ENCODE peak calls at places on chromosomes 2 and 18, in seven cellular contexts. U is stimulated activated CD8-positive, alpha-beta memory T cell treated with anti-CD3 and anti-CD28 coated beads, Interleukin-15, amount 100 ng/mL, for 1 hour; G is activated CD8-positive, alpha-beta memory T cell treated with anti-CD3 and anti-CD28 coated beads for 24 hours; C is AG08395; P is RCC 7860; V is GM13977; O is activated CD4-positive, CD25-positive, alpha-beta regulatory T cell treated with anti-CD3 and anti-CD28 coated beads, Interleukin-2, amount 50 U/mL, for 16 hours. M is an unnamed sample.

GRCh38 chr2:64524604-64525322 is 635 bp downstream of the AFTPH start:
- DNase-seq in U (no peak), G (peak), C (no peak), P (no peak), V (peak), O (no peak), M (no peak)

GRCh38 chr18:47172476-47172875 is 3.7 kb downstream of the IER3IP1 start:
- DNase-seq in U (no peak), G (no peak), C (no peak), P (no peak), V (no peak), O (no peak), M (no peak)

GRCh38 chr2:25539141-25539540 is 134.2 kb downstream of the DTNB start:
- DNase-seq in U (no peak), G (no peak), C (no peak), P (no peak), V (no peak), O (no peak), M (no peak)

GRCh38 chr2:111117666-111118454 is 2.9 kb upstream of the BCL2L11 start:
- DNase-seq in U (no peak), G (peak), C (peak), P (no peak), V (peak), O (no peak), M (peak)

GRCh38 chr2:76169289-76169688 is 458.6 kb upstream of the GCFC2 start:
- DNase-seq in U (no peak), G (no peak), C (no peak), P (no peak), V (no peak), O (no peak), M (no peak)

GRCh38 chr2:218806346-218806978 is 24.5 kb downstream of the CYP27A1 start:
- DNase-seq in U (no peak), G (no peak), C (peak), P (peak), V (no peak), O (no peak), M (peak)

GRCh38 chr2:205627085-205627484 is 55.2 kb upstream of the NRP2 start:
- DNase-seq in U (no peak), G (no peak), C (no peak), P (no peak), V (no peak), O (no peak), M (no peak)

GRCh38 chr2:28359222-28360065 is 33.2 kb upstream of the FOSL2 start:
- DNase-seq in U (peak), G (peak), C (no peak), P (peak), V (peak), O (peak), M (peak)

GRCh38 chr2:120761164-120761861 is 25.6 kb downstream of the GLI2 start:
- DNase-seq in U (no peak), G (no peak), C (no peak), P (no peak), V (no peak), O (no peak), M (no peak)

GRCh38 chr2:69716555-69717120 is 25.3 kb upstream of the ANXA4 start:
- DNase-seq in U (no peak), G (no peak), C (peak), P (no peak), V (no peak), O (no peak), M (no peak)

GRCh38 chr18:57087985-57088384 is 58.9 kb upstream of the BOD1L2 start:
- DNase-seq in U (no peak), G (no peak), C (no peak), P (no peak), V (no peak), O (no peak), M (no peak)

GRCh38 chr2:28395334-28396061 is 2.8 kb downstream of the FOSL2 start:
- DNase-seq in U (no peak), G (no peak), C (no peak), P (peak), V (no peak), O (no peak), M (peak)

GRCh38 chr2:234951386-234952269 is at the start of gene SH3BP4:
- DNase-seq in U (no peak), G (no peak), C (peak), P (peak), V (peak), O (no peak), M (peak)

GRCh38 chr2:239053801-239054503 is 206.1 kb downstream of the TWIST2 start:
- DNase-seq in U (no peak), G (no peak), C (no peak), P (no peak), V (no peak), O (no peak), M (no peak)

GRCh38 chr2:217785544-217786045 is 217.2 kb downstream of the TNS1 start:
- DNase-seq in U (peak), G (peak), C (peak), P (peak), V (peak), O (peak), M (peak)

GRCh38 chr2:240959214-240959940 is 39.0 kb upstream of the SNED1 start:
- DNase-seq in U (no peak), G (peak), C (no peak), P (no peak), V (no peak), O (no peak), M (peak)

GRCh38 chr2:98702127-98702802 is 28.7 kb downstream of the MGAT4A start:
- DNase-seq in U (no peak), G (no peak), C (no peak), P (no peak), V (no peak), O (no peak), M (no peak)

GRCh38 chr2:56288863-56289580 is 105.2 kb downstream of the CCDC85A start:
- DNase-seq in U (no peak), G (no peak), C (no peak), P (no peak), V (no peak), O (no peak), M (no peak)

GRCh38 chr2:238915596-238915995 is 67.7 kb downstream of the TWIST2 start:
- DNase-seq in U (no peak), G (no peak), C (no peak), P (no peak), V (no peak), O (no peak), M (no peak)

GRCh38 chr2:232458051-232458660 is 2.2 kb downstream of the ALPI start:
- DNase-seq in U (no peak), G (no peak), C (no peak), P (no peak), V (no peak), O (no peak), M (no peak)

GRCh38 chr2:10824191-10824590 is 11.6 kb upstream of the PDIA6 start:
- DNase-seq in U (no peak), G (no peak), C (no peak), P (no peak), V (no peak), O (no peak), M (no peak)

GRCh38 chr2:241458687-241459086 is 49.7 kb downstream of the STK25 start:
- DNase-seq in U (no peak), G (no peak), C (no peak), P (no peak), V (no peak), O (no peak), M (no peak)

GRCh38 chr2:80464275-80464674 is 159.7 kb upstream of the LRRTM1 start:
- DNase-seq in U (no peak), G (no peak), C (no peak), P (no peak), V (no peak), O (no peak), M (no peak)

GRCh38 chr2:62137431-62137830 is 58.5 kb upstream of the B3GNT2 start:
- DNase-seq in U (no peak), G (no peak), C (no peak), P (no peak), V (no peak), O (no peak), M (no peak)

GRCh38 chr2:75053484-75054112 is 95.2 kb downstream of the POLE4 start:
- DNase-seq in U (no peak), G (no peak), C (peak), P (peak), V (peak), O (no peak), M (no peak)

GRCh38 chr2:54809814-54810213 is 86.4 kb downstream of the EML6 start:
- DNase-seq in U (no peak), G (no peak), C (peak), P (no peak), V (no peak), O (no peak), M (no peak)

GRCh38 chr18:22800551-22800951 is 132.6 kb upstream of the RBBP8 start:
- DNase-seq in U (no peak), G (no peak), C (peak), P (no peak), V (no peak), O (no peak), M (no peak)

GRCh38 chr2:148103946-148104345 is 83.1 kb downstream of the MBD5 start:
- DNase-seq in U (no peak), G (no peak), C (no peak), P (no peak), V (no peak), O (no peak), M (no peak)

GRCh38 chr2:43556256-43556655 is 39.6 kb downstream of the THADA start:
- DNase-seq in U (no peak), G (no peak), C (no peak), P (no peak), V (no peak), O (no peak), M (no peak)

GRCh38 chr2:10449838-10450691 is 1.9 kb upstream of the ODC1 start:
- DNase-seq in U (no peak), G (no peak), C (no peak), P (no peak), V (no peak), O (no peak), M (no peak)